ENCODE peak calls at places on chromosomes 13 and 19, in six cellular contexts. One of them, this sample, is unnamed.

GRCh38 chr13:90839061-90839460 is 508.4 kb upstream of the MIR17HG start:
- DNase-seq in stomach: no peak
- DNase-seq in upper lobe of left lung: no peak
- DNase-seq in adrenal gland: no peak
- DNase-seq in body of pancreas: no peak
- DNase-seq in uterus: no peak
- DNase-seq in this sample: no peak

GRCh38 chr19:38134538-38135149 is 89.4 kb downstream of the DPF1 start:
- DNase-seq in stomach: peak
- DNase-seq in upper lobe of left lung: no peak
- DNase-seq in adrenal gland: no peak
- DNase-seq in body of pancreas: peak
- DNase-seq in uterus: no peak
- DNase-seq in this sample: no peak

GRCh38 chr19:11125994-11126685 is 29.4 kb downstream of the SPC24 start:
- DNase-seq in stomach: peak
- DNase-seq in upper lobe of left lung: peak
- DNase-seq in adrenal gland: peak
- DNase-seq in body of pancreas: peak
- DNase-seq in uterus: peak
- DNase-seq in this sample: peak

GRCh38 chr13:102091231-102091630 is 310.6 kb downstream of the FGF14 start:
- DNase-seq in stomach: no peak
- DNase-seq in upper lobe of left lung: no peak
- DNase-seq in adrenal gland: no peak
- DNase-seq in body of pancreas: no peak
- DNase-seq in uterus: no peak
- DNase-seq in this sample: no peak

GRCh38 chr19:16446108-16447014 is 25.4 kb downstream of the EPS15L1 start:
- DNase-seq in stomach: no peak
- DNase-seq in upper lobe of left lung: no peak
- DNase-seq in adrenal gland: no peak
- DNase-seq in body of pancreas: no peak
- DNase-seq in uterus: no peak
- DNase-seq in this sample: no peak

GRCh38 chr19:3046621-3047306 is 15.5 kb downstream of the TLE5 start:
- DNase-seq in stomach: no peak
- DNase-seq in upper lobe of left lung: no peak
- DNase-seq in adrenal gland: no peak
- DNase-seq in body of pancreas: peak
- DNase-seq in uterus: peak
- DNase-seq in this sample: no peak

GRCh38 chr19:29665826-29666633 is 769 bp downstream of the PLEKHF1 start:
- DNase-seq in stomach: peak
- DNase-seq in upper lobe of left lung: no peak
- DNase-seq in adrenal gland: peak
- DNase-seq in body of pancreas: peak
- DNase-seq in uterus: peak
- DNase-seq in this sample: no peak

GRCh38 chr19:2645816-2646215 is 56.7 kb downstream of the GNG7 start:
- DNase-seq in stomach: no peak
- DNase-seq in upper lobe of left lung: no peak
- DNase-seq in adrenal gland: no peak
- DNase-seq in body of pancreas: no peak
- DNase-seq in uterus: no peak
- DNase-seq in this sample: no peak

GRCh38 chr19:41298327-41298964 is 11.5 kb upstream of the CCDC97 start:
- DNase-seq in stomach: peak
- DNase-seq in upper lobe of left lung: peak
- DNase-seq in adrenal gland: peak
- DNase-seq in body of pancreas: peak
- DNase-seq in uterus: peak
- DNase-seq in this sample: peak

GRCh38 chr19:12065100-12065538 is 588 bp downstream of the ZNF844 start:
- DNase-seq in stomach: no peak
- DNase-seq in upper lobe of left lung: peak
- DNase-seq in adrenal gland: peak
- DNase-seq in body of pancreas: peak
- DNase-seq in uterus: no peak
- DNase-seq in this sample: peak

GRCh38 chr19:46925548-46925950 is 64.8 kb downstream of the ARHGAP35 start:
- DNase-seq in stomach: peak
- DNase-seq in upper lobe of left lung: no peak
- DNase-seq in adrenal gland: no peak
- DNase-seq in body of pancreas: peak
- DNase-seq in uterus: no peak
- DNase-seq in this sample: peak

GRCh38 chr19:14520543-14520942 is 2.3 kb upstream of the DNAJB1 start:
- DNase-seq in stomach: no peak
- DNase-seq in upper lobe of left lung: no peak
- DNase-seq in adrenal gland: no peak
- DNase-seq in body of pancreas: no peak
- DNase-seq in uterus: no peak
- DNase-seq in this sample: no peak

GRCh38 chr19:10279737-10280442 is 6.9 kb upstream of the ICAM4 start:
- DNase-seq in stomach: no peak
- DNase-seq in upper lobe of left lung: peak
- DNase-seq in adrenal gland: no peak
- DNase-seq in body of pancreas: no peak
- DNase-seq in uterus: no peak
- DNase-seq in this sample: no peak

GRCh38 chr19:3980353-3981251 is 4.7 kb downstream of the EEF2 start:
- DNase-seq in stomach: no peak
- DNase-seq in upper lobe of left lung: no peak
- DNase-seq in adrenal gland: no peak
- DNase-seq in body of pancreas: no peak
- DNase-seq in uterus: no peak
- DNase-seq in this sample: no peak

GRCh38 chr13:38045278-38046048 is 175.9 kb upstream of the TRPC4 start:
- DNase-seq in stomach: no peak
- DNase-seq in upper lobe of left lung: no peak
- DNase-seq in adrenal gland: no peak
- DNase-seq in body of pancreas: no peak
- DNase-seq in uterus: no peak
- DNase-seq in this sample: no peak

GRCh38 chr19:40413291-40413994 is at the start of gene PRX:
- DNase-seq in stomach: no peak
- DNase-seq in upper lobe of left lung: peak
- DNase-seq in adrenal gland: no peak
- DNase-seq in body of pancreas: no peak
- DNase-seq in uterus: no peak
- DNase-seq in this sample: no peak

GRCh38 chr19:10748924-10749434 is 31.1 kb downstream of the DNM2 start:
- DNase-seq in stomach: peak
- DNase-seq in upper lobe of left lung: peak
- DNase-seq in adrenal gland: peak
- DNase-seq in body of pancreas: peak
- DNase-seq in uterus: no peak
- DNase-seq in this sample: no peak

GRCh38 chr19:13437919-13438618 is 68.2 kb downstream of the CACNA1A start:
- DNase-seq in stomach: no peak
- DNase-seq in upper lobe of left lung: no peak
- DNase-seq in adrenal gland: no peak
- DNase-seq in body of pancreas: no peak
- DNase-seq in uterus: no peak
- DNase-seq in this sample: no peak

GRCh38 chr13:44396295-44396962 is 22.8 kb downstream of the SERP2 start:
- DNase-seq in stomach: no peak
- DNase-seq in upper lobe of left lung: no peak
- DNase-seq in adrenal gland: no peak
- DNase-seq in body of pancreas: no peak
- DNase-seq in uterus: no peak
- DNase-seq in this sample: no peak

GRCh38 chr13:25980255-25980654 is 71.6 kb downstream of the SHISA2 start:
- DNase-seq in stomach: no peak
- DNase-seq in upper lobe of left lung: no peak
- DNase-seq in adrenal gland: no peak
- DNase-seq in body of pancreas: peak
- DNase-seq in uterus: no peak
- DNase-seq in this sample: no peak

GRCh38 chr19:55383789-55384575 is at the start of gene TMEM238:
- DNase-seq in stomach: peak
- DNase-seq in upper lobe of left lung: peak
- DNase-seq in adrenal gland: peak
- DNase-seq in body of pancreas: peak
- DNase-seq in uterus: peak
- DNase-seq in this sample: no peak

GRCh38 chr19:35267818-35268545 is 780 bp upstream of the USF2 start:
- DNase-seq in stomach: peak
- DNase-seq in upper lobe of left lung: peak
- DNase-seq in adrenal gland: peak
- DNase-seq in body of pancreas: peak
- DNase-seq in uterus: peak
- DNase-seq in this sample: peak
- TF ChIP-seq POLR2A in stomach: no peak
- TF ChIP-seq POLR2A in upper lobe of left lung: peak
- TF ChIP-seq POLR2A in adrenal gland: peak
- TF ChIP-seq POLR2A in body of pancreas: peak
- TF ChIP-seq POLR2A in uterus: peak
- TF ChIP-seq POLR2A in this sample: no peak

GRCh38 chr13:49353908-49354307 is 90.0 kb downstream of the CAB39L start:
- DNase-seq in stomach: no peak
- DNase-seq in upper lobe of left lung: no peak
- DNase-seq in adrenal gland: no peak
- DNase-seq in body of pancreas: no peak
- DNase-seq in uterus: no peak
- DNase-seq in this sample: no peak

GRCh38 chr13:49356224-49356623 is 87.6 kb downstream of the CAB39L start:
- DNase-seq in stomach: no peak
- DNase-seq in upper lobe of left lung: no peak
- DNase-seq in adrenal gland: no peak
- DNase-seq in body of pancreas: no peak
- DNase-seq in uterus: no peak
- DNase-seq in this sample: no peak

GRCh38 chr13:49354719-49355118 is 89.1 kb downstream of the CAB39L start:
- DNase-seq in stomach: no peak
- DNase-seq in upper lobe of left lung: no peak
- DNase-seq in adrenal gland: no peak
- DNase-seq in body of pancreas: no peak
- DNase-seq in uterus: no peak
- DNase-seq in this sample: no peak

GRCh38 chr13:49351871-49352270 is 92.0 kb downstream of the CAB39L start:
- DNase-seq in stomach: no peak
- DNase-seq in upper lobe of left lung: no peak
- DNase-seq in adrenal gland: no peak
- DNase-seq in body of pancreas: no peak
- DNase-seq in uterus: no peak
- DNase-seq in this sample: no peak

DNA sequence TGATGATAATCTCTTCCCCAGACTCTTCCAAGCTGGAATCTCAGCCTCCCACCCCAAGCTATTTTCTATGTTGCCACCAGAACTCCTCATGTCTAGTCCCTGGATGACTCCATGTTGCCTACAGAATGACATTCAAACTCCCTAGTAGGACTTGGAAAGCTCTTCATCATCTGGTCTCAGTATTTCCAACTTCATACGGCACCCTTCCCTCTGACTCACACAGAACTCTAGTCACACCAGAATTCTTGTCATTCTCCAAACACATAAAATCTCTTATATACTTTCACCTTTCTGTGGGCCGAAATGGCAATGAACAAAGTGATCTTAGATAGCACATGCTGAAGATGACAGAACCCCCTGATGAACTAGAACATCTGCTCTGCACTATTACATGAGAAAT is 86.2 kb downstream of the CAB39L start:
- DNase-seq in stomach: no peak
- DNase-seq in upper lobe of left lung: no peak
- DNase-seq in adrenal gland: no peak
- DNase-seq in body of pancreas: no peak
- DNase-seq in uterus: no peak
- DNase-seq in this sample: no peak
- H3K4me3 ChIP-seq in stomach: no peak
- H3K4me3 ChIP-seq in upper lobe of left lung: no peak
- H3K4me3 ChIP-seq in adrenal gland: no peak
- H3K4me3 ChIP-seq in body of pancreas: no peak
- H3K4me3 ChIP-seq in uterus: no peak
- H3K4me3 ChIP-seq in this sample: no peak

GRCh38 chr13:50055454-50055853 is 40.2 kb downstream of the KCNRG start:
- DNase-seq in stomach: no peak
- DNase-seq in upper lobe of left lung: no peak
- DNase-seq in adrenal gland: no peak
- DNase-seq in body of pancreas: no peak
- DNase-seq in uterus: no peak
- DNase-seq in this sample: no peak

GRCh38 chr13:50052478-50052877 is 37.2 kb downstream of the KCNRG start:
- DNase-seq in stomach: no peak
- DNase-seq in upper lobe of left lung: no peak
- DNase-seq in adrenal gland: no peak
- DNase-seq in body of pancreas: no peak
- DNase-seq in uterus: no peak
- DNase-seq in this sample: no peak

DNA sequence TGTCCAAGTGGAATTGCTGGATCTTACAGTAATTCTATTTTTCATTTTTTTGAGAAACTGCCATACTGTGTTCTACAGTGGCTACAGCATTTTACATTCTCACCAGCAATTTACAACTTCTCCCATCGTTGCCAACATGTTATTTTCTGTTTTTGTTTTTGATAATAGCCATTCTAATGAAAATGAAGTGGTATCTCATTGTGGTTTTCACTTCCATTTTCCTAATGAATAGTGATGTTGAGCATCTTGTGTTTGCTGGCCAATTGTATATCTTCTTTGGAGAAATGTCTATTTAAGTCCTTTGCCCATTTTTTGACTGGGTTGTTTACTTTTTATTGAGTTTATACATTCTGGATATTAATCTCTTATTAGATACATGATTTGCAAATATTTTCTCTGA is 38.6 kb downstream of the KCNRG start:
- DNase-seq in stomach: no peak
- DNase-seq in upper lobe of left lung: no peak
- DNase-seq in adrenal gland: no peak
- DNase-seq in body of pancreas: no peak
- DNase-seq in uterus: no peak
- DNase-seq in this sample: no peak
- TF ChIP-seq CTCF in stomach: no peak
- TF ChIP-seq CTCF in upper lobe of left lung: no peak
- TF ChIP-seq CTCF in adrenal gland: no peak
- TF ChIP-seq CTCF in body of pancreas: no peak
- TF ChIP-seq CTCF in uterus: no peak
- TF ChIP-seq CTCF in this sample: no peak

DNA sequence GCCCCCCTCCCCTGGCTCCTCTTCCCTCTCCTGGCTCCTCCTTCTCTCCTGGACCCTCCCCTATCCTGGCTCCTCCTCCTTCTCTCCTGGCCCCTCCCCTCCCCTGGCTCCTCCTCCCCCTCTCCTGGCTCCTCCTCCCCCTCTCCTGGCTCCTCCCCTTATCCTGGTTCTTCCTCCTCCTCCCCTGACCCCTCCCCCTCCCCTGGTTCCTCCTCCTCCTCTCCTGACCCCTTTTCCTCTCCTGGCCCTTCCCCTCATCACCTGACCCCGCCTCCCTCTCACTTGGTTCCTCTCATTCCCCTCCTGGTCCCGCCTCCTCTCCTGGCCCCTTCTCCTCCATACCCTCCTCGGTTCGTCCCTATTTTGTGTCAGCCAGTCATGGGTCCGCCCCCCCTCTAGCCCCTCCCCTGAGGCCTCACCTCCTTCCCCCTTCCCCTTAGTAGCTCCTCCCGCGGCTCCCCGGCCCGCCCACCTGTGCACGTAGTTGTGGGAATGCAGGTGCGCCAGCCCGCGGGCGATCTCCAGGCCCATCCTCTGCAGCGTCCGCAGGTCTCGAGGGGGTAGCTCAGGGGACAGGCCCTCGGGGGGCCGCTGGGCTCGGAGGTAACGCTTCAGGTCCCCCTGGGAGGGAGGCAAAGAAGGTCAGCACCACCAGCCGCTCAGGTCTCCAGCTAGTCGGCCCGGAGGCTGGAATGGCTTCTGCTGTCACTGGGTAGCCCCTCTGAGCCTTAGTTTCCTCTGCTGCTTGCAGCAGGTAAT is 9.5 kb downstream of the LMTK3 start:
- DNase-seq in stomach: peak
- DNase-seq in upper lobe of left lung: peak
- DNase-seq in adrenal gland: peak
- DNase-seq in body of pancreas: peak
- DNase-seq in uterus: peak
- DNase-seq in this sample: no peak
- TF ChIP-seq POLR2A in stomach: no peak
- TF ChIP-seq POLR2A in upper lobe of left lung: no peak
- TF ChIP-seq POLR2A in adrenal gland: no peak
- TF ChIP-seq POLR2A in body of pancreas: peak
- TF ChIP-seq POLR2A in uterus: peak
- TF ChIP-seq POLR2A in this sample: no peak